ENCODE peak calls at places on chromosome 12, in seven cellular contexts. One of them, this sample, is unnamed.
A peak's percentile ranks its signal among the peaks of the same experiment; 100 is the strongest.

GRCh38 chr12:510071-510825 is 50.5 kb downstream of the B4GALNT3 start:
- DNase-seq in K562: no peak
- DNase-seq in HepG2: no peak
- DNase-seq in IMR-90: no peak
- DNase-seq in mammary epithelial cell: peak; percentile 21
- DNase-seq in neural progenitor cell: peak; percentile 84
- DNase-seq in osteoblast: peak; percentile 44
- DNase-seq in this sample: peak; percentile 73

GRCh38 chr12:69905801-69906200 is 80.8 kb downstream of the MYRFL start:
- DNase-seq in K562: no peak
- DNase-seq in HepG2: no peak
- DNase-seq in IMR-90: no peak
- DNase-seq in mammary epithelial cell: no peak
- DNase-seq in neural progenitor cell: no peak
- DNase-seq in osteoblast: no peak
- DNase-seq in this sample: no peak

GRCh38 chr12:1993871-1994371 is 10.3 kb downstream of the DCP1B start:
- DNase-seq in K562: no peak
- DNase-seq in HepG2: peak; percentile 86
- DNase-seq in IMR-90: peak; percentile 95
- DNase-seq in mammary epithelial cell: no peak
- DNase-seq in neural progenitor cell: no peak
- DNase-seq in osteoblast: peak; percentile 11
- DNase-seq in this sample: peak; percentile 46

GRCh38 chr12:53652366-53652765 is 23.5 kb downstream of the ATP5MC2 start:
- DNase-seq in K562: no peak
- DNase-seq in HepG2: no peak
- DNase-seq in IMR-90: peak; percentile 52
- DNase-seq in mammary epithelial cell: no peak
- DNase-seq in neural progenitor cell: no peak
- DNase-seq in osteoblast: no peak
- DNase-seq in this sample: no peak

GRCh38 chr12:130591736-130592135 is 124.4 kb downstream of the RIMBP2 start:
- DNase-seq in K562: no peak
- DNase-seq in HepG2: no peak
- DNase-seq in IMR-90: no peak
- DNase-seq in mammary epithelial cell: no peak
- DNase-seq in neural progenitor cell: no peak
- DNase-seq in osteoblast: no peak
- DNase-seq in this sample: no peak

GRCh38 chr12:84638811-84639368 is 273.7 kb downstream of the SLC6A15 start:
- DNase-seq in K562: no peak
- DNase-seq in HepG2: no peak
- DNase-seq in IMR-90: peak; percentile 36
- DNase-seq in mammary epithelial cell: peak; percentile 38
- DNase-seq in neural progenitor cell: no peak
- DNase-seq in osteoblast: no peak
- DNase-seq in this sample: no peak

GRCh38 chr12:44078273-44078672 is 242.4 kb downstream of the TMEM117 start:
- DNase-seq in K562: no peak
- DNase-seq in HepG2: no peak
- DNase-seq in IMR-90: peak; percentile 4
- DNase-seq in mammary epithelial cell: peak; percentile 2
- DNase-seq in neural progenitor cell: no peak
- DNase-seq in osteoblast: no peak
- DNase-seq in this sample: peak; percentile 66

GRCh38 chr12:122889658-122890561 is 6.0 kb downstream of the VPS37B start:
- DNase-seq in K562: no peak
- DNase-seq in HepG2: no peak
- DNase-seq in IMR-90: no peak
- DNase-seq in mammary epithelial cell: no peak
- DNase-seq in neural progenitor cell: no peak
- DNase-seq in osteoblast: no peak
- DNase-seq in this sample: no peak

GRCh38 chr12:21881950-21882349 is 59.3 kb downstream of the ABCC9 start:
- DNase-seq in K562: no peak
- DNase-seq in HepG2: no peak
- DNase-seq in IMR-90: no peak
- DNase-seq in mammary epithelial cell: no peak
- DNase-seq in neural progenitor cell: no peak
- DNase-seq in osteoblast: peak; percentile 11
- DNase-seq in this sample: no peak

GRCh38 chr12:117189725-117190209 is 503 bp downstream of the FBXO21 start:
- DNase-seq in K562: peak; percentile 34
- DNase-seq in HepG2: peak; percentile 24
- DNase-seq in IMR-90: peak; percentile 45
- DNase-seq in mammary epithelial cell: peak; percentile 42
- DNase-seq in neural progenitor cell: peak; percentile 65
- DNase-seq in osteoblast: peak; percentile 89
- DNase-seq in this sample: peak; percentile 36

GRCh38 chr12:63495974-63496373 is 172.3 kb downstream of the DPY19L2 start:
- DNase-seq in K562: no peak
- DNase-seq in HepG2: no peak
- DNase-seq in IMR-90: no peak
- DNase-seq in mammary epithelial cell: no peak
- DNase-seq in neural progenitor cell: no peak
- DNase-seq in osteoblast: no peak
- DNase-seq in this sample: no peak

GRCh38 chr12:94326727-94327126 is 132.9 kb downstream of the CEP83 start:
- DNase-seq in K562: no peak
- DNase-seq in HepG2: no peak
- DNase-seq in IMR-90: peak; percentile 78
- DNase-seq in mammary epithelial cell: peak; percentile 85
- DNase-seq in neural progenitor cell: no peak
- DNase-seq in osteoblast: peak; percentile 55
- DNase-seq in this sample: peak; percentile 70

GRCh38 chr12:131711551-131712205 is 788 bp downstream of the SFSWAP start:
- DNase-seq in K562: peak; percentile 29
- DNase-seq in HepG2: no peak
- DNase-seq in IMR-90: no peak
- DNase-seq in mammary epithelial cell: no peak
- DNase-seq in neural progenitor cell: peak; percentile 21
- DNase-seq in osteoblast: peak; percentile 52
- DNase-seq in this sample: no peak

GRCh38 chr12:12405882-12406281 is 49.0 kb downstream of the BORCS5 start:
- DNase-seq in K562: no peak
- DNase-seq in HepG2: peak; percentile 77
- DNase-seq in IMR-90: no peak
- DNase-seq in mammary epithelial cell: peak; percentile 20
- DNase-seq in neural progenitor cell: no peak
- DNase-seq in osteoblast: no peak
- DNase-seq in this sample: peak; percentile 49

GRCh38 chr12:15001733-15002471 is 29.1 kb downstream of the PDE6H start:
- DNase-seq in K562: no peak
- DNase-seq in HepG2: peak; percentile 6
- DNase-seq in IMR-90: peak; percentile 21
- DNase-seq in mammary epithelial cell: no peak
- DNase-seq in neural progenitor cell: peak; percentile 45
- DNase-seq in osteoblast: peak; percentile 4
- DNase-seq in this sample: no peak

GRCh38 chr12:10891937-10892336 is 7.9 kb upstream of the PRH1 start:
- DNase-seq in K562: no peak
- DNase-seq in HepG2: peak; percentile 98
- DNase-seq in IMR-90: no peak
- DNase-seq in mammary epithelial cell: no peak
- DNase-seq in neural progenitor cell: no peak
- DNase-seq in osteoblast: no peak
- DNase-seq in this sample: no peak

GRCh38 chr12:1443421-1444141 is 150.8 kb downstream of the FBXL14 start:
- DNase-seq in K562: no peak
- DNase-seq in HepG2: no peak
- DNase-seq in IMR-90: peak; percentile 96
- DNase-seq in mammary epithelial cell: peak; percentile 78
- DNase-seq in neural progenitor cell: no peak
- DNase-seq in osteoblast: peak; percentile 84
- DNase-seq in this sample: no peak

GRCh38 chr12:113620437-113620976 is 148.8 kb upstream of the LHX5 start:
- DNase-seq in K562: no peak
- DNase-seq in HepG2: no peak
- DNase-seq in IMR-90: no peak
- DNase-seq in mammary epithelial cell: no peak
- DNase-seq in neural progenitor cell: no peak
- DNase-seq in osteoblast: no peak
- DNase-seq in this sample: no peak

GRCh38 chr12:14373202-14373601 is 7.7 kb downstream of the ATF7IP start:
- DNase-seq in K562: no peak
- DNase-seq in HepG2: no peak
- DNase-seq in IMR-90: peak; percentile 84
- DNase-seq in mammary epithelial cell: peak; percentile 83
- DNase-seq in neural progenitor cell: no peak
- DNase-seq in osteoblast: peak; percentile 69
- DNase-seq in this sample: peak; percentile 76

GRCh38 chr12:97754306-97754705 is 291.7 kb downstream of the RMST start:
- DNase-seq in K562: no peak
- DNase-seq in HepG2: no peak
- DNase-seq in IMR-90: no peak
- DNase-seq in mammary epithelial cell: no peak
- DNase-seq in neural progenitor cell: no peak
- DNase-seq in osteoblast: no peak
- DNase-seq in this sample: no peak

GRCh38 chr12:97756066-97756701 is 293.6 kb downstream of the RMST start:
- DNase-seq in K562: no peak
- DNase-seq in HepG2: no peak
- DNase-seq in IMR-90: no peak
- DNase-seq in mammary epithelial cell: no peak
- DNase-seq in neural progenitor cell: no peak
- DNase-seq in osteoblast: no peak
- DNase-seq in this sample: no peak

GRCh38 chr12:97751704-97752103 is 289.1 kb downstream of the RMST start:
- DNase-seq in K562: no peak
- DNase-seq in HepG2: no peak
- DNase-seq in IMR-90: no peak
- DNase-seq in mammary epithelial cell: peak; percentile 62
- DNase-seq in neural progenitor cell: no peak
- DNase-seq in osteoblast: no peak
- DNase-seq in this sample: peak; percentile 57

GRCh38 chr12:97752129-97752528 is 289.5 kb downstream of the RMST start:
- DNase-seq in K562: no peak
- DNase-seq in HepG2: no peak
- DNase-seq in IMR-90: no peak
- DNase-seq in mammary epithelial cell: peak; percentile 79
- DNase-seq in neural progenitor cell: no peak
- DNase-seq in osteoblast: no peak
- DNase-seq in this sample: peak; percentile 73

GRCh38 chr12:97753332-97753731 is 290.7 kb downstream of the RMST start:
- DNase-seq in K562: no peak
- DNase-seq in HepG2: no peak
- DNase-seq in IMR-90: no peak
- DNase-seq in mammary epithelial cell: no peak
- DNase-seq in neural progenitor cell: no peak
- DNase-seq in osteoblast: no peak
- DNase-seq in this sample: no peak
- H3K4me2 ChIP-seq in K562: no peak overlapping the region
- H3K4me2 ChIP-seq in HepG2: no peak overlapping the region
- H3K4me2 ChIP-seq in IMR-90: no peak overlapping the region
- H3K4me2 ChIP-seq in mammary epithelial cell: no peak overlapping the region
- H3K4me2 ChIP-seq in neural progenitor cell: no peak overlapping the region
- H3K4me2 ChIP-seq in osteoblast: no peak overlapping the region
- H3K4me2 ChIP-seq in this sample: peak overlapping the region; percentile 50

DNA sequence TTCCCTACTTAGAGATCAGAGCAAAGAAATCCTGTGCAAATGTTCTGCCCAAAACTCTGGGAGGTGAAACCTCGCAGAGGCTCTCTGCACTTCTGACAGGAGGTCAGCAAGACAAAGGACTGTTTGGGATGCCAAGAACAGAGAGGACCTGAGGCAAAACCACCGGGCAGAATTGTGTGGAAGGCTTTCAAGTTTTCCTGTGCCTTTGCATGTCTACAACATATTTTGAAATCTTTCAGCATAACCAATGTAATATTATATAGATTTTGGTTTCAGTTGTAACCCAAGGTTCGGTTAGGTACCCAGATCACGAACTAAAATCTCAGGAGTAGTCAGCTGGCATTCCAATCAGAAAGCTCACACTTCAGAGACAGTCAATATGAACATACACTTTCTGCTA is 99.4 kb upstream of the PLEKHA5 start:
- DNase-seq in K562: no peak
- DNase-seq in HepG2: no peak
- DNase-seq in IMR-90: no peak
- DNase-seq in mammary epithelial cell: peak; percentile 81
- DNase-seq in neural progenitor cell: no peak
- DNase-seq in osteoblast: no peak
- DNase-seq in this sample: peak; percentile 18
- H2AFZ ChIP-seq in K562: no peak overlapping the region
- H2AFZ ChIP-seq in HepG2: no peak overlapping the region
- H2AFZ ChIP-seq in IMR-90: no peak overlapping the region
- H2AFZ ChIP-seq in mammary epithelial cell: peak overlapping the region; percentile 66
- H2AFZ ChIP-seq in neural progenitor cell: no peak overlapping the region
- H2AFZ ChIP-seq in osteoblast: no peak overlapping the region
- H2AFZ ChIP-seq in this sample: peak overlapping the region; percentile 40

DNA sequence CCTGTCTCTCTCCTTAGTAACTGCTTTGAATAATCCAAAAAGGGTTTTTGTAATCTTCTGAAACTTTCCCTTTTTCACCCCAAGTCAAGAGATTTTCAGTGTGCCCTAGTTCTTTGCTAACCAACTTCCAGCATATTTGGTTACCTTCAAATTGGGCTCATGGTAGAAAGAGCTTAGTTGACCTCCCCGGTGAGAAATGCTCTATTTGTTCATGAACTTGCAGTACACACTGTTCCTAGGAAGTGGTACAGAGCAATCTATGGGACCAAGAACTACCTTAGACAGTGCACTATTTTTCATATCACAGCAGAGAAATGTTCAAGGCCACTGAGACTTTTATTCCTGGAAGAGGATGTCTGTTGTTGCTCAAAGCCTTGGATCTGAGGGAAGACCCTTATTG is 1.7 kb downstream of the USP5 start:
- DNase-seq in K562: no peak
- DNase-seq in HepG2: no peak
- DNase-seq in IMR-90: no peak
- DNase-seq in mammary epithelial cell: no peak
- DNase-seq in neural progenitor cell: no peak
- DNase-seq in osteoblast: peak; percentile 66
- DNase-seq in this sample: no peak
- H3K4me2 ChIP-seq in K562: peak overlapping the region; percentile 32
- H3K4me2 ChIP-seq in HepG2: peak overlapping the region; percentile 88
- H3K4me2 ChIP-seq in IMR-90: no peak overlapping the region
- H3K4me2 ChIP-seq in mammary epithelial cell: peak overlapping the region; percentile 65
- H3K4me2 ChIP-seq in neural progenitor cell: peak overlapping the region; percentile 82
- H3K4me2 ChIP-seq in osteoblast: peak overlapping the region; percentile 97
- H3K4me2 ChIP-seq in this sample: peak overlapping the region; percentile 99

GRCh38 chr12:92193063-92193462 is 47.4 kb upstream of the BTG1 start:
- DNase-seq in K562: no peak
- DNase-seq in HepG2: no peak
- DNase-seq in IMR-90: no peak
- DNase-seq in mammary epithelial cell: no peak
- DNase-seq in neural progenitor cell: no peak
- DNase-seq in osteoblast: no peak
- DNase-seq in this sample: no peak
- H2AFZ ChIP-seq in K562: no peak overlapping the region
- H2AFZ ChIP-seq in HepG2: no peak overlapping the region
- H2AFZ ChIP-seq in IMR-90: no peak overlapping the region
- H2AFZ ChIP-seq in mammary epithelial cell: no peak overlapping the region
- H2AFZ ChIP-seq in neural progenitor cell: no peak overlapping the region
- H2AFZ ChIP-seq in osteoblast: peak overlapping the region; percentile 29
- H2AFZ ChIP-seq in this sample: no peak overlapping the region

This sample was measured in PC-3.